ENCODE peak calls at places on chromosomes 2 and 18, in seven cellular contexts. One of them, this sample, is unnamed.

GRCh38 chr2:121282800-121283382 is 2.1 kb downstream of the TFCP2L1 start:
- DNase-seq in AG04450: no peak
- DNase-seq in CD4-positive, CD25-positive, alpha-beta regulatory T cell: no peak
- DNase-seq in stomach: peak
- DNase-seq in sigmoid colon: no peak
- DNase-seq in iPS DF 6.9: no peak
- DNase-seq in upper lobe of right lung: peak
- DNase-seq in this sample: no peak

GRCh38 chr2:126657636-126658315 is 1.8 kb downstream of the GYPC start:
- DNase-seq in CD4-positive, CD25-positive, alpha-beta regulatory T cell: peak
- DNase-seq in sigmoid colon: peak
- DNase-seq in AG04450: peak
- DNase-seq in iPS DF 6.9: no peak
- DNase-seq in upper lobe of right lung: peak
- DNase-seq in stomach: peak
- DNase-seq in this sample: peak

GRCh38 chr2:179207047-179207446 is 57.6 kb downstream of the SESTD1 start:
- DNase-seq in sigmoid colon: no peak
- DNase-seq in iPS DF 6.9: no peak
- DNase-seq in CD4-positive, CD25-positive, alpha-beta regulatory T cell: no peak
- DNase-seq in AG04450: no peak
- DNase-seq in upper lobe of right lung: no peak
- DNase-seq in stomach: no peak
- DNase-seq in this sample: no peak

GRCh38 chr2:29281585-29281984 is 166.4 kb downstream of the CLIP4 start:
- DNase-seq in CD4-positive, CD25-positive, alpha-beta regulatory T cell: no peak
- DNase-seq in AG04450: no peak
- DNase-seq in upper lobe of right lung: no peak
- DNase-seq in iPS DF 6.9: no peak
- DNase-seq in stomach: peak
- DNase-seq in sigmoid colon: peak
- DNase-seq in this sample: peak

GRCh38 chr2:150286730-150287362 is 200.6 kb downstream of the RND3 start:
- DNase-seq in upper lobe of right lung: no peak
- DNase-seq in CD4-positive, CD25-positive, alpha-beta regulatory T cell: no peak
- DNase-seq in iPS DF 6.9: no peak
- DNase-seq in AG04450: no peak
- DNase-seq in sigmoid colon: no peak
- DNase-seq in stomach: no peak
- DNase-seq in this sample: no peak

GRCh38 chr2:219521066-219521880 is 7.0 kb downstream of the ASIC4 start:
- DNase-seq in CD4-positive, CD25-positive, alpha-beta regulatory T cell: no peak
- DNase-seq in stomach: no peak
- DNase-seq in AG04450: no peak
- DNase-seq in upper lobe of right lung: no peak
- DNase-seq in sigmoid colon: no peak
- DNase-seq in iPS DF 6.9: no peak
- DNase-seq in this sample: no peak

GRCh38 chr2:8573234-8573941 is 108.5 kb upstream of the ID2 start:
- DNase-seq in iPS DF 6.9: no peak
- DNase-seq in upper lobe of right lung: peak
- DNase-seq in CD4-positive, CD25-positive, alpha-beta regulatory T cell: no peak
- DNase-seq in sigmoid colon: peak
- DNase-seq in stomach: peak
- DNase-seq in AG04450: no peak
- DNase-seq in this sample: no peak

GRCh38 chr2:188870289-188870688 is 103.9 kb upstream of the COL3A1 start:
- DNase-seq in upper lobe of right lung: no peak
- DNase-seq in CD4-positive, CD25-positive, alpha-beta regulatory T cell: no peak
- DNase-seq in stomach: no peak
- DNase-seq in sigmoid colon: no peak
- DNase-seq in AG04450: peak
- DNase-seq in iPS DF 6.9: no peak
- DNase-seq in this sample: no peak

GRCh38 chr2:148675708-148676107 is 31.2 kb downstream of the EPC2 start:
- DNase-seq in sigmoid colon: no peak
- DNase-seq in CD4-positive, CD25-positive, alpha-beta regulatory T cell: no peak
- DNase-seq in upper lobe of right lung: no peak
- DNase-seq in iPS DF 6.9: no peak
- DNase-seq in AG04450: no peak
- DNase-seq in stomach: no peak
- DNase-seq in this sample: no peak

GRCh38 chr2:42193722-42194187 is 24.6 kb downstream of the EML4 start:
- DNase-seq in iPS DF 6.9: no peak
- DNase-seq in CD4-positive, CD25-positive, alpha-beta regulatory T cell: no peak
- DNase-seq in sigmoid colon: no peak
- DNase-seq in upper lobe of right lung: no peak
- DNase-seq in AG04450: no peak
- DNase-seq in stomach: no peak
- DNase-seq in this sample: no peak
- H3K27ac ChIP-seq in iPS DF 6.9: no peak
- H3K27ac ChIP-seq in CD4-positive, CD25-positive, alpha-beta regulatory T cell: peak
- H3K27ac ChIP-seq in sigmoid colon: no peak
- H3K27ac ChIP-seq in upper lobe of right lung: no peak
- H3K27ac ChIP-seq in AG04450: no peak
- H3K27ac ChIP-seq in stomach: no peak
- H3K27ac ChIP-seq in this sample: no peak

GRCh38 chr18:62741584-62741983 is 26.2 kb downstream of the PHLPP1 start:
- DNase-seq in CD4-positive, CD25-positive, alpha-beta regulatory T cell: no peak
- DNase-seq in AG04450: no peak
- DNase-seq in upper lobe of right lung: no peak
- DNase-seq in sigmoid colon: no peak
- DNase-seq in stomach: no peak
- DNase-seq in iPS DF 6.9: no peak
- DNase-seq in this sample: no peak
- H3K27ac ChIP-seq in CD4-positive, CD25-positive, alpha-beta regulatory T cell: no peak
- H3K27ac ChIP-seq in AG04450: no peak
- H3K27ac ChIP-seq in upper lobe of right lung: no peak
- H3K27ac ChIP-seq in sigmoid colon: peak
- H3K27ac ChIP-seq in stomach: peak
- H3K27ac ChIP-seq in iPS DF 6.9: no peak
- H3K27ac ChIP-seq in this sample: no peak

GRCh38 chr2:54628957-54629356 is 94.5 kb upstream of the EML6 start:
- DNase-seq in upper lobe of right lung: no peak
- DNase-seq in iPS DF 6.9: no peak
- DNase-seq in CD4-positive, CD25-positive, alpha-beta regulatory T cell: no peak
- DNase-seq in stomach: no peak
- DNase-seq in AG04450: no peak
- DNase-seq in sigmoid colon: no peak
- DNase-seq in this sample: no peak
- H3K27ac ChIP-seq in upper lobe of right lung: no peak
- H3K27ac ChIP-seq in iPS DF 6.9: no peak
- H3K27ac ChIP-seq in CD4-positive, CD25-positive, alpha-beta regulatory T cell: no peak
- H3K27ac ChIP-seq in stomach: no peak
- H3K27ac ChIP-seq in AG04450: no peak
- H3K27ac ChIP-seq in sigmoid colon: no peak
- H3K27ac ChIP-seq in this sample: no peak

GRCh38 chr2:100976634-100977391 is 25.3 kb upstream of the RPL31 start:
- DNase-seq in iPS DF 6.9: no peak
- DNase-seq in upper lobe of right lung: peak
- DNase-seq in CD4-positive, CD25-positive, alpha-beta regulatory T cell: no peak
- DNase-seq in AG04450: no peak
- DNase-seq in sigmoid colon: peak
- DNase-seq in stomach: no peak
- DNase-seq in this sample: no peak
- H3K27ac ChIP-seq in iPS DF 6.9: no peak
- H3K27ac ChIP-seq in upper lobe of right lung: no peak
- H3K27ac ChIP-seq in CD4-positive, CD25-positive, alpha-beta regulatory T cell: no peak
- H3K27ac ChIP-seq in AG04450: peak
- H3K27ac ChIP-seq in sigmoid colon: peak
- H3K27ac ChIP-seq in stomach: peak
- H3K27ac ChIP-seq in this sample: no peak

This sample was measured in substantia nigra.